ENCODE peak calls at places on chromosomes 7 and 10, in eight cellular contexts. L, X, B, M, A, F, S and G are unnamed samples.

GRCh38 chr7:113159746-113160339 is 41.5 kb upstream of the SMIM30 start:
- DNase-seq in B (peak), M (peak), S (no peak), X (peak), F (peak), A (no peak), L (peak), G (peak)

GRCh38 chr7:48426966-48427555 is 255.8 kb downstream of the ABCA13 start:
- DNase-seq in S (no peak), B (no peak), L (no peak), A (peak), M (peak), F (peak), X (peak), G (no peak)

GRCh38 chr7:147809785-147810184 is 780.8 kb upstream of the C7orf33 start:
- DNase-seq in M (no peak), F (no peak), A (no peak), S (no peak), B (no peak), X (no peak), L (no peak), G (no peak)

GRCh38 chr7:69932034-69932628 is 333.9 kb downstream of the AUTS2 start:
- DNase-seq in A (no peak), M (no peak), F (peak), S (no peak), X (no peak), B (peak), L (no peak), G (peak)

GRCh38 chr7:117064688-117065087 is 111.4 kb downstream of the ST7 start:
- DNase-seq in B (no peak), F (no peak), M (no peak), S (no peak), L (no peak), X (no peak), A (no peak), G (no peak)

GRCh38 chr7:30625283-30625682 is 30.6 kb downstream of the GARS1 start:
- DNase-seq in B (no peak), L (no peak), F (no peak), A (peak), S (no peak), M (no peak), X (no peak), G (no peak)

GRCh38 chr10:112769611-112770370 is 180.3 kb upstream of the TCF7L2 start:
- DNase-seq in S (no peak), M (no peak), F (no peak), A (peak), L (no peak), X (no peak), B (no peak), G (no peak)

GRCh38 chr7:82164813-82165212 is 278.8 kb downstream of the CACNA2D1 start:
- DNase-seq in M (no peak), F (no peak), X (peak), B (no peak), S (no peak), A (peak), L (no peak), G (peak)

GRCh38 chr7:6258440-6259182 is 13.8 kb downstream of the CYTH3 start:
- DNase-seq in A (no peak), L (no peak), S (no peak), F (no peak), B (peak), M (no peak), X (peak), G (peak)

GRCh38 chr10:70404906-70405824 is 1.2 kb downstream of the EIF4EBP2 start:
- DNase-seq in A (peak), L (no peak), B (peak), F (peak), S (peak), M (peak), X (peak), G (peak)

GRCh38 chr10:17115683-17116082 is 13.9 kb downstream of the CUBN start:
- DNase-seq in M (peak), A (peak), F (peak), L (no peak), X (peak), B (no peak), S (no peak), G (no peak)

GRCh38 chr10:35480150-35480549 is 125.0 kb upstream of the GJD4 start:
- DNase-seq in B (no peak), A (no peak), M (no peak), F (no peak), S (no peak), L (no peak), X (no peak), G (no peak)